ENCODE peak calls at places on chromosomes 7 and 10, in seven cellular contexts. C is cardiac fibroblast; W is CD8-positive, alpha-beta T cell; F is PC-3; K is bronchial epithelial cell; J is uterus; I is colonic mucosa. R is an unnamed sample.

GRCh38 chr7:136883046-136883445 is 14.6 kb downstream of the CHRM2 start:
- DNase-seq in C (no peak), W (no peak), F (no peak), K (no peak), J (no peak), I (no peak), R (no peak)

GRCh38 chr7:99253369-99253768 is 19.3 kb upstream of the MYH16 start:
- DNase-seq in C (no peak), W (no peak), F (no peak), K (no peak), J (peak; percentile 23), I (no peak), R (no peak)

GRCh38 chr7:132377043-132377442 is 199.2 kb downstream of the PLXNA4 start:
- DNase-seq in C (no peak), W (no peak), F (no peak), K (no peak), J (no peak), I (no peak), R (no peak)

GRCh38 chr7:51270965-51271364 is 45.6 kb downstream of the COBL start:
- DNase-seq in C (no peak), W (no peak), F (no peak), K (no peak), J (no peak), I (no peak), R (no peak)

GRCh38 chr10:132064771-132065437 is 842 bp upstream of the JAKMIP3 start:
- DNase-seq in C (no peak), W (no peak), F (no peak), K (no peak), J (no peak), I (no peak), R (no peak)

GRCh38 chr10:114548662-114549061 is 109.4 kb downstream of the ABLIM1 start:
- DNase-seq in C (peak; percentile 61), W (no peak), F (peak; percentile 59), K (peak; percentile 58), J (peak; percentile 48), I (peak; percentile 64), R (no peak)

GRCh38 chr7:24227603-24228359 is 56.2 kb upstream of the NPY start:
- DNase-seq in C (no peak), W (peak; percentile 16), F (no peak), K (no peak), J (no peak), I (no peak), R (peak; percentile 38)

GRCh38 chr10:124049484-124049883 is 43.9 kb downstream of the CHST15 start:
- DNase-seq in C (peak; percentile 12), W (no peak), F (peak; percentile 73), K (peak; percentile 88), J (no peak), I (no peak), R (no peak)

GRCh38 chr10:74418285-74418872 is 267.4 kb downstream of the ADK start:
- DNase-seq in C (no peak), W (no peak), F (no peak), K (no peak), J (no peak), I (no peak), R (no peak)

GRCh38 chr10:72098301-72099053 is 10.1 kb upstream of the SPOCK2 start:
- DNase-seq in C (no peak), W (no peak), F (peak; percentile 45), K (no peak), J (no peak), I (no peak), R (no peak)

GRCh38 chr10:77531441-77532001 is 106.1 kb downstream of the KCNMA1 start:
- DNase-seq in C (peak; percentile 89), W (no peak), F (peak; percentile 99), K (peak; percentile 85), J (no peak), I (no peak), R (no peak)

GRCh38 chr7:108008827-108009226 is 5.9 kb upstream of the LAMB1 start:
- DNase-seq in C (no peak), W (no peak), F (no peak), K (no peak), J (no peak), I (no peak), R (no peak)

GRCh38 chr7:7177044-7177517 is 5.3 kb upstream of the C1GALT1 start:
- DNase-seq in C (peak; percentile 95), W (no peak), F (peak; percentile 98), K (peak; percentile 99), J (no peak), I (no peak), R (no peak)

GRCh38 chr10:71522438-71523144 is 125.9 kb downstream of the CDH23 start:
- DNase-seq in C (no peak), W (no peak), F (no peak), K (no peak), J (no peak), I (no peak), R (no peak)

GRCh38 chr7:121077165-121077630 is 88.7 kb downstream of the CPED1 start:
- DNase-seq in C (no peak), W (no peak), F (no peak), K (no peak), J (no peak), I (no peak), R (no peak)

GRCh38 chr7:128065872-128066271 is 34.6 kb upstream of the LRRC4 start:
- DNase-seq in C (no peak), W (no peak), F (no peak), K (no peak), J (no peak), I (peak; percentile 36), R (no peak)

GRCh38 chr7:102284399-102284798 is 2.3 kb upstream of the SH2B2 start:
- DNase-seq in C (no peak), W (no peak), F (no peak), K (no peak), J (no peak), I (no peak), R (peak; percentile 55)

GRCh38 chr7:72017756-72018155 is 394.4 kb downstream of the CALN1 start:
- DNase-seq in C (no peak), W (no peak), F (no peak), K (no peak), J (no peak), I (no peak), R (no peak)

GRCh38 chr10:125037145-125037544 is 95.2 kb downstream of the ZRANB1 start:
- DNase-seq in C (peak; percentile 90), W (no peak), F (peak; percentile 48), K (peak; percentile 92), J (no peak), I (peak; percentile 61), R (no peak)

GRCh38 chr7:100119701-100120517 is 475 bp downstream of the CNPY4 start:
- DNase-seq in C (peak; percentile 73), W (peak; percentile 70), F (peak; percentile 57), K (no peak), J (peak; percentile 75), I (peak; percentile 66), R (no peak)

GRCh38 chr10:124539935-124540641 is 78.5 kb downstream of the LHPP start:
- DNase-seq in C (peak; percentile 41), W (peak; percentile 76), F (peak; percentile 24), K (no peak), J (peak; percentile 79), I (peak; percentile 58), R (peak; percentile 65)

GRCh38 chr10:110547139-110547761 is 20.2 kb upstream of the SMC3 start:
- DNase-seq in C (peak; percentile 82), W (no peak), F (peak; percentile 71), K (peak; percentile 61), J (no peak), I (no peak), R (no peak)

GRCh38 chr10:93435061-93435491 is 47.1 kb downstream of the MYOF start:
- DNase-seq in C (no peak), W (no peak), F (no peak), K (peak; percentile 26), J (no peak), I (no peak), R (no peak)

GRCh38 chr10:5036511-5036910 is 32.9 kb upstream of the AKR1C2 start:
- DNase-seq in C (no peak), W (no peak), F (no peak), K (no peak), J (no peak), I (peak; percentile 14), R (no peak)

GRCh38 chr7:101754432-101755159 is 62.8 kb upstream of the CUX1 start:
- DNase-seq in C (peak; percentile 59), W (no peak), F (peak; percentile 23), K (peak; percentile 27), J (peak; percentile 25), I (no peak), R (no peak)

DNA sequence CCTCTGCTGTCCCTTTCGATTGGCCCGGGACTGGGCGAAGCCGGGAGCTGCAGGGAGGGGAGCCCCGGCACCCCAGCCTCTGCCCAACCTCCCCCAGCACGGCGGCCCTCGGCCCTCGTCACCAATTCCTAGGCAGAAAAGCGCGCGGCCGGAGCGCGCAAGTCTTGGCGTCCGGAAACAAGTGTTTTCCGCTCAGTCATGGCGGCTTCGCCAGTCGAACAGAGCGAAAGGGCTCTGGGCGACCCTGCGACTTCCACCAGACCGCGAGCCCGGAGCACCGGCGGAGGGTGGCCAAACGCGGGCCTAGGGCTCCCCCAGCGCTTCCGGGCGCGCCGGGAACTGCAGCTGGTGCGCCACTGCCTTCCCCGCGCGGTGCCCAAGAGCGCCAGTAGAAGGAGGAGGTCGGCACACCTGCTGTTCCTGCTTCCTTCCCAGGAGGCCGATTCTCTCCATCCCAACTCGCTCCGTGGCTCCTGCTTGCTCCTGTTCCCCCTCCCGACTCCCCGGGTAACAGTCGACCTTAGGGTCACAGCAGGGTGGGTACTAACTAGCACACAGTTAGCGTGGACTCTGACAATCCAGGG is 729.9 kb downstream of the ZWINT start:
- DNase-seq in C (peak; percentile 18), W (no peak), F (peak; percentile 86), K (peak; percentile 8), J (peak; percentile 18), I (peak; percentile 41), R (no peak)
- H3K4me3 ChIP-seq in C (peak overlapping the region; percentile 47), W (no peak overlapping the region), F (peak overlapping the region; percentile 80), K (peak overlapping the region; percentile 33), J (peak overlapping the region; percentile 18), I (peak overlapping the region; percentile 31), R (no peak overlapping the region)

GRCh38 chr10:7826971-7827370 is 8.7 kb downstream of the TAF3 start:
- DNase-seq in C (peak; percentile 67), W (no peak), F (peak; percentile 24), K (peak; percentile 30), J (no peak), I (no peak), R (no peak)
- TF ChIP-seq CTCF in C (peak; percentile 53), W (no peak), F (no peak), K (no peak), J (no peak), I (no peak), R (no peak)

GRCh38 chr7:32293833-32294232 is 196.3 kb downstream of the LSM5 start:
- DNase-seq in C (no peak), W (no peak), F (no peak), K (no peak), J (no peak), I (no peak), R (no peak)

GRCh38 chr7:32301427-32301826 is 188.8 kb downstream of the LSM5 start:
- DNase-seq in C (no peak), W (no peak), F (no peak), K (no peak), J (no peak), I (no peak), R (no peak)

GRCh38 chr7:32298403-32299132 is 191.6 kb downstream of the LSM5 start:
- DNase-seq in C (no peak), W (no peak), F (no peak), K (no peak), J (no peak), I (no peak), R (no peak)

GRCh38 chr7:32299133-32299702 is 191.0 kb downstream of the LSM5 start:
- DNase-seq in C (peak; percentile 1), W (no peak), F (no peak), K (peak; percentile 6), J (peak; percentile 39), I (no peak), R (no peak)
- H3K4me3 ChIP-seq in C (peak overlapping the region; percentile 22), W (no peak overlapping the region), F (no peak overlapping the region), K (peak overlapping the region; percentile 25), J (peak overlapping the region; percentile 19), I (peak overlapping the region; percentile 20), R (no peak overlapping the region)

GRCh38 chr7:142587578-142588191 is 161.6 kb upstream of the PRSS1 start:
- DNase-seq in C (peak; percentile 90), W (no peak), F (peak; percentile 82), K (peak; percentile 82), J (no peak), I (peak; percentile 23), R (no peak)
- TF ChIP-seq CTCF in C (peak; percentile 93), W (no peak), F (peak; percentile 96), K (peak; percentile 85), J (no peak), I (peak; percentile 46), R (peak; percentile 92)

R was measured in GM06990.